ENCODE peak calls at places on chromosomes 5 and 9, in seven cellular contexts. E is NCI-H510A treated with DMSO at 0.1 percent for 48 hours; M is AG08395; D is effector memory CD8-positive, alpha-beta T cell; X is heart left ventricle; K is RWPE2; T is stimulated activated CD4-positive, alpha-beta T cell treated with anti-CD3 and anti-CD28 coated beads, Interleukin-15, amount 100 ng/mL, for 24 hours. A is an unnamed sample.

GRCh38 chr9:70534471-70534870 is 120.0 kb upstream of the KLF9 start:
- DNase-seq in E (no peak), M (no peak), D (no peak), X (no peak), K (no peak), T (no peak), A (no peak)

GRCh38 chr5:125480901-125481300 is 734.5 kb upstream of the ZNF608 start:
- DNase-seq in E (peak), M (no peak), D (no peak), X (no peak), K (no peak), T (no peak), A (no peak)

GRCh38 chr5:170330568-170331054 is 33.0 kb upstream of the LCP2 start:
- DNase-seq in E (no peak), M (no peak), D (peak), X (no peak), K (no peak), T (peak), A (no peak)

GRCh38 chr9:68500457-68501158 is 40.1 kb downstream of the TMEM252 start:
- DNase-seq in E (no peak), M (no peak), D (no peak), X (no peak), K (no peak), T (no peak), A (no peak)

GRCh38 chr5:179212870-179213269 is 132.4 kb downstream of the ADAMTS2 start:
- DNase-seq in E (no peak), M (peak), D (no peak), X (no peak), K (no peak), T (no peak), A (no peak)

GRCh38 chr9:109781541-109782197 is 1.7 kb downstream of the PALM2AKAP2 start:
- DNase-seq in E (no peak), M (no peak), D (no peak), X (no peak), K (no peak), T (no peak), A (no peak)

GRCh38 chr5:58706746-58707145 is 123.9 kb downstream of the RAB3C start:
- DNase-seq in E (no peak), M (no peak), D (no peak), X (no peak), K (no peak), T (no peak), A (no peak)

GRCh38 chr5:150987746-150988145 is 32.6 kb upstream of the GPX3 start:
- DNase-seq in E (peak), M (no peak), D (no peak), X (no peak), K (no peak), T (no peak), A (no peak)

GRCh38 chr9:28121353-28121752 is 548.1 kb upstream of the C9orf72 start:
- DNase-seq in E (no peak), M (no peak), D (no peak), X (no peak), K (no peak), T (no peak), A (no peak)

GRCh38 chr5:9851458-9851857 is 221.3 kb upstream of the TAS2R1 start:
- DNase-seq in E (no peak), M (peak), D (no peak), X (no peak), K (no peak), T (no peak), A (no peak)

GRCh38 chr5:98231089-98231488 is 542.4 kb upstream of the RGMB start:
- DNase-seq in E (no peak), M (no peak), D (no peak), X (no peak), K (no peak), T (no peak), A (no peak)

GRCh38 chr9:90020277-90020871 is 415.6 kb downstream of the GADD45G start:
- DNase-seq in E (no peak), M (no peak), D (no peak), X (no peak), K (no peak), T (no peak), A (no peak)

GRCh38 chr9:94921072-94921471 is 194.6 kb downstream of the AOPEP start:
- DNase-seq in E (no peak), M (peak), D (no peak), X (peak), K (no peak), T (no peak), A (no peak)

GRCh38 chr5:62315376-62316049 is 9.5 kb downstream of the KIF2A start:
- DNase-seq in E (no peak), M (no peak), D (no peak), X (no peak), K (no peak), T (no peak), A (no peak)

GRCh38 chr5:179217956-179218355 is 127.3 kb downstream of the ADAMTS2 start:
- DNase-seq in E (no peak), M (no peak), D (no peak), X (no peak), K (no peak), T (no peak), A (no peak)

GRCh38 chr5:181056431-181056830 is 16.4 kb downstream of the BTNL9 start:
- DNase-seq in E (no peak), M (no peak), D (no peak), X (no peak), K (no peak), T (no peak), A (no peak)

GRCh38 chr9:134299883-134300282 is 26.4 kb upstream of the RXRA start:
- DNase-seq in E (no peak), M (no peak), D (no peak), X (peak), K (no peak), T (no peak), A (peak)

GRCh38 chr9:4750021-4750673 is 9.1 kb upstream of the AK3 start:
- DNase-seq in E (no peak), M (peak), D (peak), X (no peak), K (no peak), T (no peak), A (no peak)

GRCh38 chr5:59648949-59649921 is 244.3 kb downstream of the PDE4D start:
- DNase-seq in E (no peak), M (no peak), D (no peak), X (no peak), K (no peak), T (no peak), A (no peak)

GRCh38 chr5:89012361-89012760 is 129.4 kb upstream of the MEF2C start:
- DNase-seq in E (no peak), M (no peak), D (no peak), X (no peak), K (no peak), T (no peak), A (no peak)

GRCh38 chr5:147446528-147446927 is 63.3 kb downstream of the DPYSL3 start:
- DNase-seq in E (no peak), M (peak), D (no peak), X (peak), K (no peak), T (no peak), A (no peak)